ENCODE peak calls at places on chromosome 16, in seven cellular contexts. H, J, Z, B, P, D and U are unnamed samples. For H3K4me1, the result is how much of the 10 kb centered on the place peaks cover.

GRCh38 chr16:53457670-53458069 is 23.4 kb downstream of the RBL2 start:
- DNase-seq in B (peak), H (no peak), D (no peak), P (peak), J (no peak), Z (no peak), U (no peak)

GRCh38 chr16:30083216-30084055 is 7.6 kb downstream of the PPP4C start:
- DNase-seq in D (no peak), H (no peak), J (peak), Z (no peak), P (no peak), B (no peak), U (no peak)

GRCh38 chr16:48963306-48963705 is 318.3 kb downstream of the CBLN1 start:
- DNase-seq in D (no peak), Z (no peak), P (no peak), H (peak), B (no peak), J (no peak), U (no peak)

GRCh38 chr16:9092963-9093477 is 1.6 kb downstream of the HAPSTR1 start:
- DNase-seq in J (no peak), Z (peak), B (peak), P (peak), D (peak), H (peak), U (peak)

GRCh38 chr16:8631373-8631772 is 9.9 kb downstream of the METTL22 start:
- DNase-seq in P (no peak), H (no peak), D (no peak), B (no peak), Z (no peak), J (no peak), U (no peak)

GRCh38 chr16:57358527-57359095 is at the start of gene CCL22:
- DNase-seq in H (no peak), Z (no peak), J (no peak), D (no peak), B (no peak), P (no peak), U (no peak)

GRCh38 chr16:30010817-30011504 is at the start of gene DOC2A:
- DNase-seq in Z (no peak), D (no peak), B (peak), P (no peak), J (peak), H (no peak), U (no peak)

GRCh38 chr16:19346335-19346922 is 60.9 kb downstream of the CLEC19A start:
- DNase-seq in Z (no peak), J (no peak), P (no peak), D (no peak), H (no peak), B (no peak), U (no peak)

GRCh38 chr16:12802661-12803060 is 1.0 kb downstream of the CPPED1 start:
- DNase-seq in D (no peak), B (no peak), P (no peak), Z (no peak), H (no peak), J (no peak), U (no peak)

GRCh38 chr16:12803203-12804093 is at the start of gene CPPED1:
- DNase-seq in P (peak), J (peak), H (peak), B (peak), D (peak), Z (peak), U (peak)

GRCh38 chr16:12800751-12801308 is 2.9 kb downstream of the CPPED1 start:
- DNase-seq in Z (no peak), H (no peak), P (no peak), D (no peak), J (no peak), B (no peak), U (no peak)

GRCh38 chr16:12802048-12802447 is 1.6 kb downstream of the CPPED1 start:
- DNase-seq in Z (no peak), J (no peak), H (no peak), D (no peak), B (no peak), P (no peak), U (no peak)

DNA sequence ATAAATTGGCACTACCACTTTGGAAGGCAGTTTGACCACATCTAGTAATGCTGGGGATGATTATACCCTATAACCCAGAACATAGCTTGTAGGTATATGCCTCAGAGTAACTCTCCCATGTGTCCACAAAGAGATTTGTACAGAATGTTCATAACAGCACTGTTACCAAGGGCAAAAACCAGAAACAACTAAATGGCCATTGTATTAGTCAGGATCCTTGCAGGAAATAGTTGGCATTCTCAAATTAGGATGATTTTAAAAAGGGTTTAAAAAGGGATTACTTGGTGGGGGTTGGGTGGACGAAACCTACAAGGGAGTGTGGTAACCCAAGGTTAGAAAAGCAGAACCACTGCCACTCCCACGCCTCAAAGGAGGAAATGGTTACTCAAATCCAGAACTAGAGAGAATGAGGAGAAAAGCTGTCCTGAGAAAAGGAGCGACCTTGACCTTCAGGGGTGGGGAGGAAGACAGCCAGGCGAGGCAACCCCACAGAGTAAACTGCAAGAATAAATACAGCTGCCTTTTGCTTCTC is 2.1 kb downstream of the CPPED1 start:
- DNase-seq in B (no peak), D (peak), P (no peak), Z (no peak), H (peak), J (no peak), U (peak)
- H3K4me3 ChIP-seq in B (no peak), D (no peak), P (no peak), Z (no peak), H (no peak), J (no peak), U (no peak)

GRCh38 chr16:11359370-11359769 is 14.1 kb downstream of the RMI2 start:
- DNase-seq in H (no peak), Z (no peak), P (no peak), B (no peak), D (no peak), J (no peak), U (no peak)
- H3K4me1 ChIP-seq in H (under half), Z (under half), P (under half), B (half or more), D (under half), J (under half), U (under half)

GRCh38 chr16:50688867-50689266 is 4.5 kb upstream of the NOD2 start:
- DNase-seq in Z (no peak), J (no peak), H (no peak), D (no peak), B (no peak), P (no peak), U (no peak)

GRCh38 chr16:50685456-50686058 is 4.4 kb upstream of the SNX20 start:
- DNase-seq in D (no peak), B (no peak), H (no peak), J (no peak), P (no peak), Z (no peak), U (peak)

GRCh38 chr16:50690177-50690576 is 3.2 kb upstream of the NOD2 start:
- DNase-seq in B (no peak), P (no peak), J (no peak), D (no peak), H (no peak), Z (no peak), U (no peak)

GRCh38 chr16:50684823-50685455 is 3.8 kb upstream of the SNX20 start:
- DNase-seq in Z (no peak), J (no peak), H (no peak), D (no peak), P (no peak), B (no peak), U (no peak)

GRCh38 chr16:50688083-50688482 is 5.3 kb upstream of the NOD2 start:
- DNase-seq in H (no peak), D (no peak), B (no peak), P (no peak), Z (no peak), J (no peak), U (no peak)
- H3K27ac ChIP-seq in H (no peak), D (no peak), B (no peak), P (no peak), Z (no peak), J (no peak), U (no peak)

GRCh38 chr16:89317729-89318429 is 100.4 kb downstream of the ZNF778 start:
- DNase-seq in B (no peak), P (no peak), Z (no peak), D (no peak), J (peak), H (no peak), U (no peak)
- H3K4me3 ChIP-seq in B (no peak), P (no peak), Z (no peak), D (no peak), J (no peak), H (no peak), U (no peak)

GRCh38 chr16:12920739-12921138 is 19.3 kb downstream of the SHISA9 start:
- DNase-seq in Z (no peak), B (no peak), J (no peak), D (no peak), H (no peak), P (no peak), U (no peak)
- H3K4me1 ChIP-seq in Z (under half), B (under half), J (under half), D (under half), H (under half), P (under half), U (under half)

DNA sequence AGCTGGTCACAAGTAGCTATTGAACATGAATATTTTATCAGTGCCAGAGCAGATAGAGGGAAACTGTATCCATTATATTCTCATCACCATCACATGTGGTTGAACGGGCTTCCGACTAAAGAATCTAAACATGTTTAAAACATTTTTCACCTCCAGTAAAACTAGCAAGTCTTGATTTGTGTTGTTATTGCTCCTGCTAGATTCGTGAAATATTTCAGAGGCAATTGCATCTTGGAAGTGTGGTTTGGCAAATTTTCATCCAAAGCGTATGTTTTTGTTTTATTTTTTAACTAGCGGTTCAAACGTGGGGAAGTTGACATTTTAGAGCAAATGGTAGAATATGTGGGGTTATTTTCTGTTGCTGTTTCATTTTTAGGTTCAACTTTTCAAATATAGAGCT is 483.0 kb downstream of the CDH13 start:
- DNase-seq in J (no peak), P (no peak), Z (no peak), H (no peak), D (no peak), B (no peak), U (no peak)
- H3K27ac ChIP-seq in J (no peak), P (no peak), Z (no peak), H (no peak), D (no peak), B (no peak), U (no peak)

GRCh38 chr16:22333457-22333994 is 36.3 kb downstream of the POLR3E start:
- DNase-seq in J (no peak), D (no peak), H (no peak), P (no peak), Z (no peak), B (no peak), U (no peak)

GRCh38 chr16:22327446-22327775 is 30.2 kb downstream of the POLR3E start:
- DNase-seq in P (no peak), Z (no peak), B (no peak), H (no peak), D (no peak), J (no peak), U (no peak)

GRCh38 chr16:22328081-22328725 is 31.0 kb downstream of the POLR3E start:
- DNase-seq in H (no peak), J (peak), D (no peak), Z (no peak), B (no peak), P (no peak), U (no peak)

GRCh38 chr16:22329199-22329695 is 32.0 kb downstream of the POLR3E start:
- DNase-seq in Z (no peak), P (no peak), H (no peak), B (no peak), D (no peak), J (no peak), U (no peak)

DNA sequence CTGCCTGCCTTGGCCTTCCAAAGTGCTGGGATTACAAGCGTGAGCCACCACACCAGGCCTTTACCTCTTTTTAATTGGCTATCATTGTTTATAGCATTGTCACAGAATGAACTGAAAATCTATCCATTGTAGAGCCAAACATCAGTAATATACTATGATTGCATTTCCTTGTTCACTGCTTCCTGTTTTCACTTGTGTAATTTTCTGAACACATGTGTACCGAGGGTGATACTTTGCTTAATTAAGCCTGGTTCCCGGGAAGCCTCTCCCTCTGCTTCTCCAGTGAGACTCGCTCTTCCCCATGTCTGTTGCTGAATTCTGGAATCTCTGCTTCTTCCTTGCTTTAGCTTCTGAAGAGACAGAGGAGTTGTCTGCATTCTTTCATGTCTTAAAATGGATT is 33.1 kb downstream of the POLR3E start:
- DNase-seq in D (no peak), B (no peak), P (no peak), Z (no peak), H (no peak), J (no peak), U (no peak)
- H3K4me3 ChIP-seq in D (no peak), B (no peak), P (no peak), Z (no peak), H (no peak), J (no peak), U (no peak)

GRCh38 chr16:87376660-87377059 is 6.9 kb downstream of the FBXO31 start:
- DNase-seq in J (no peak), B (no peak), P (no peak), H (no peak), D (no peak), Z (no peak), U (no peak)
- H3K4me1 ChIP-seq in J (under half), B (under half), P (under half), H (under half), D (under half), Z (under half), U (under half)

DNA sequence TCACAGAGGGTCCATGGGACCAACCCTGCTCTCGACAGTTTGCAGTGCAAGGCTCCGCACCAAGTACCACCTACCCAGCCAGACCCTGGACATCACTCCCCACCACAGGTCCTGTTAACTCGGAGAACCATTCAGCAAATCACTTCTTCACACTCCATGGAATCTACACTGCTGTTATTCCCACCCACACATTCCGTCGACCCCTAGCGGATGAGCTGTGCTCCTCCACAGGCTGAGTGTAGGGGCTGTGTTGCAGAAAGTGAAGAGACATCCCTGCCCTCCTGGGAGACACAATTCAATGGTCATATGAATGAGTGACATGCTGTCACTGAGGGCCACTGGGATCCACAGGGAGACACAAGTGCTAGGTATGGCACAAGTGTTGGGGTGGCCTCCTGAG is 27.5 kb downstream of the MPG start:
- DNase-seq in B (no peak), D (no peak), P (no peak), J (no peak), Z (no peak), H (no peak), U (no peak)
- H3K27ac ChIP-seq in B (no peak), D (no peak), P (no peak), J (no peak), Z (no peak), H (no peak), U (no peak)

DNA sequence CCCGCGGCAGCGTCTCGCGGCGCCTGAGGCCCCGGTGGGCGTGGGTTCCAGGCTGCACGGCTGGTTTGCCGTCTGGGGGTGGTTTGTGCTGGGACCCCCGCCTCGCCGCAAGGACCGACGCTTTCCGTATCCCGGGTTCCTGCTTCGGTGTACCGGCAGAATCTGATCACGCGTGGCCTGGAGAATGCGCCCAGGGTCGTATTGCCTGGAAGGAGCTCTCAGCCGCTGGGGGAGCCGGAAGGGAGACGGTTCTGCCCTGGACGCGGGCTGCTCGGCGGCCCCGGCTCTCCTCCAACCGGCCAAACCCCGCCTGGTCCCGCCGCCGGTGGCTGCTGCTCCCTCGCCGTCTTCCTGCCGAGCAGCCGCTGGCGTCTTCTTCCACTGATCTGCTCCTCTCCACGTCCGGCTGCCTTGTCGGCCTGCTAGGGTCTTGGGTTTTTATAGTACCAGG is 39.8 kb downstream of the ZNF778 start:
- DNase-seq in B (peak), P (no peak), D (no peak), H (no peak), Z (no peak), J (peak), U (no peak)
- H3K4me3 ChIP-seq in B (peak), P (peak), D (peak), H (no peak), Z (no peak), J (no peak), U (peak)